ENCODE peak calls at places on chromosomes 13 and 19, in eight cellular contexts. K is right lobe of liver, L is cardiac muscle cell, M is GM23248, F is neuronal stem cell, B is heart right ventricle, W is MM.1S, J is tibial artery. G is an unnamed sample. For H3K4me1 and H3K9me3, the result is how much of the 10 kb centered on the place peaks cover.

GRCh38 chr13:106617561-106617960 is 49.6 kb upstream of the ARGLU1 start:
- DNase-seq in K (no peak), L (no peak), M (peak), F (peak), B (no peak), W (no peak), J (no peak), G (peak)

GRCh38 chr13:33940898-33941297 is 122.9 kb downstream of the RFC3 start:
- DNase-seq in K (no peak), L (no peak), M (no peak), F (peak), B (no peak), W (no peak), J (no peak), G (peak)

GRCh38 chr13:23578411-23579071 is 8.3 kb downstream of the TNFRSF19 start:
- DNase-seq in K (peak), L (peak), M (peak), F (no peak), B (peak), W (peak), J (peak), G (peak)

GRCh38 chr19:31715249-31715944 is 366.2 kb upstream of the TSHZ3 start:
- DNase-seq in K (peak), L (no peak), M (no peak), F (no peak), B (no peak), W (peak), J (no peak), G (no peak)

GRCh38 chr19:43534811-43535761 is 2.1 kb downstream of the ZNF575 start:
- DNase-seq in K (peak), L (peak), M (peak), F (peak), B (peak), W (no peak), J (peak), G (peak)

GRCh38 chr19:35117791-35118190 is 2.2 kb downstream of the FXYD3 start:
- DNase-seq in K (no peak), L (no peak), M (no peak), F (no peak), B (no peak), W (no peak), J (no peak), G (no peak)

GRCh38 chr13:101331731-101332130 is 84.6 kb downstream of the NALCN start:
- DNase-seq in K (no peak), L (no peak), M (no peak), F (no peak), B (no peak), W (no peak), J (no peak), G (peak)

GRCh38 chr19:31538879-31539278 is 189.6 kb upstream of the TSHZ3 start:
- DNase-seq in K (no peak), L (no peak), M (no peak), F (no peak), B (no peak), W (no peak), J (no peak), G (no peak)

GRCh38 chr13:60211548-60211947 is 47.8 kb upstream of the DIAPH3 start:
- DNase-seq in K (no peak), L (no peak), M (no peak), F (no peak), B (no peak), W (no peak), J (no peak), G (no peak)

GRCh38 chr13:40189885-40190655 is 476.4 kb downstream of the FOXO1 start:
- DNase-seq in K (no peak), L (no peak), M (peak), F (peak), B (no peak), W (no peak), J (no peak), G (peak)

GRCh38 chr13:91904597-91904996 is 506.2 kb downstream of the GPC5 start:
- DNase-seq in K (no peak), L (no peak), M (no peak), F (no peak), B (no peak), W (no peak), J (no peak), G (no peak)

GRCh38 chr13:45690636-45691035 is 11.5 kb upstream of the CBY2 start:
- DNase-seq in K (no peak), L (no peak), M (no peak), F (no peak), B (no peak), W (no peak), J (no peak), G (no peak)

GRCh38 chr13:73816702-73817101 is 317.5 kb downstream of the KLF12 start:
- DNase-seq in K (no peak), L (no peak), M (no peak), F (no peak), B (no peak), W (no peak), J (no peak), G (no peak)

GRCh38 chr19:41951686-41952172 is 7.4 kb downstream of the RABAC1 start:
- DNase-seq in K (peak), L (peak), M (peak), F (peak), B (peak), W (peak), J (peak), G (peak)

GRCh38 chr19:51295382-51296126 is 15.9 kb upstream of the IGLON5 start:
- DNase-seq in K (no peak), L (no peak), M (no peak), F (no peak), B (no peak), W (no peak), J (no peak), G (peak)

GRCh38 chr13:25170554-25171107 is 1.5 kb downstream of the AMER2 start:
- DNase-seq in K (no peak), L (peak), M (peak), F (no peak), B (no peak), W (no peak), J (no peak), G (peak)

DNA sequence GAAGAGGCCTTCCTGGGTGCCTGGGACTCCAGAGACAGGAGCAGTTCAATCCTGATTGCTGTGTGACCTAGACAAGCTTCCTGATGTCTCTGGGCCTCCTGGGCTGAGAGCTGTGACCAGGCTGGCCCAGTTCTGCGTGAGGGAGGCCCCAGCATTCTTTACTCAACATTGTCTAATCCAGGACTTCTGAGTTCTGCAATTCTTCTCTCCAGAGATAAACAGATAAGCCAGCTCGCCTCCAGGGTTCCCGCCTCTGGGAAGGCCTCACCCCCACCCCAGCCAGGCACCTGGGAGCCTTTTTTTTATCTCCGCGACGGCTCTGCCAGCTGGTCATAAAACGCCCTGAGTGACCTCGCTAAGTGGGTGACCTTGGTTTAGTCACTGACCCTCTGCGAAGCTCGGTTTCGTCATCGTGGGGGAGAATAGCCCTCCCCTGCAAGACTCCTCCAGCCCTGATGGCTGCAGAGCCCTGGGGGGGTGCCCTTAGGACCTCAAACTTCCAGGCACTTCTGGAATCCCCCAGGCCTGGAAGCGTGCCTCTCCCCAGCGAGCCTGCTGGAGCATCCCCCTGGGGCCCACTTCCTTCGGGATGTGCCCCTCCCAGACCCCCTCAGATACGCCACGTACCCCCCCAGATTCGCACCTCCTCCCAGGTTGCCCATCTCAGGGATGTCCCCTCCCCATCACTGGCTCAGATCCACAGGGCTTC is 1.9 kb downstream of the SULT2B1 start:
- DNase-seq in K (no peak), L (peak), M (peak), F (no peak), B (peak), W (no peak), J (peak), G (peak)
- H3K4me1 ChIP-seq in K (under half), L (under half), M (under half), F (under half), B (under half), W (under half), J (under half), G (under half)

GRCh38 chr19:16005925-16006324 is 57.1 kb downstream of the OR10H4 start:
- DNase-seq in K (no peak), L (no peak), M (no peak), F (no peak), B (no peak), W (no peak), J (no peak), G (no peak)
- H3K9me3 ChIP-seq in K (under half), L (under half), M (under half), F (under half), B (under half), W (under half), J (under half), G (under half)

GRCh38 chr19:46383171-46383815 is 30.1 kb downstream of the CCDC8 start:
- DNase-seq in K (peak), L (no peak), M (no peak), F (no peak), B (no peak), W (no peak), J (no peak), G (no peak)
- H3K4me1 ChIP-seq in K (under half), L (under half), M (under half), F (under half), B (under half), W (under half), J (under half), G (under half)

GRCh38 chr19:58037927-58038687 is 4.3 kb downstream of the ZSCAN1 start:
- DNase-seq in K (no peak), L (no peak), M (peak), F (no peak), B (peak), W (no peak), J (no peak), G (peak)
- H3K9me3 ChIP-seq in K (under half), L (under half), M (under half), F (under half), B (under half), W (under half), J (half or more), G (under half)

DNA sequence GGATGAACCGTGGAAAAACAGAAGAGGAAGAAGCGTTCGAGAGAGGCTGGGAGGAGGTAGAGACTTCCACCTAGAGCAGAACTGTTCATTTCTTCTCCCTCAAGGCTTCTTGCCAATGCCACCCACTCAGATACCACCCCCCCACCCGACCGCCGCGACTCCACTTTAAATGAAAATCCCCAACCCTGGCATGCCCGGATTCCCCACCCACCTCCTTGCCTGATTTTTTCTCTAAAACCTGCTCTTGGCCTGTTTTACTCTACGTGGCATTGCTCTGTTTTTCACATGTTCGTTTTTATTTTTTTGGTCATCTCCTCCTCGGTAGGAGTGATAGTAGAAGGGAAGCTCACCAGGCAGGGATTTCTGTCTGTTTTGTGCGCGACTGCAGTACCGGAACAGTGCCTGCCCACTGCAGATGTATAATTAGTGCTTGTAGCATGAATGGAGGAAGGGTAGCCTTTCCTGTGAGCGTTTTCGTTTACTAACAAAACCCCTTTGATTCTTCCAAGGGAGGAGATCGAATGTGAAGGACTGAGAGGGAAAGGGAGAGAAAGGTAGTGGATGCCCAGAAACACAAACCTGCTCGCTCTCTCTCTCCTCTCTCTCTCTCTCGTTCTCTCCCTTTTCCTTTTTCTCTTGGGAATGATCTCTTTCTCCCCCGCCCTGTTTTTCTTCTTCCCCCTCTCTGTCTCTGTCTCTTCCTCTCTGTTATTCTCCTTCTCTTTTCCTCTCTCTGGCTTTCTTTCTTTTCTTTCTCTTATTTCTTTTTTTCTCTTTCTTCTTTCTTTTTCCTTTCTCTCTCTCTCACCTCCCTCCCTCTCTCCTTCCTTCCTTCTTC is 2.2 kb downstream of the CD70 start:
- DNase-seq in K (no peak), L (no peak), M (peak), F (no peak), B (no peak), W (no peak), J (no peak), G (peak)
- H3K4me1 ChIP-seq in K (under half), L (under half), M (under half), F (under half), B (under half), W (under half), J (under half), G (under half)

GRCh38 chr19:12270854-12271253 is 23.8 kb downstream of the ZNF44 start:
- DNase-seq in K (no peak), L (no peak), M (no peak), F (no peak), B (no peak), W (no peak), J (no peak), G (no peak)
- H3K9me3 ChIP-seq in K (half or more), L (under half), M (under half), F (under half), B (under half), W (under half), J (under half), G (under half)

GRCh38 chr19:45113628-45114027 is 20.6 kb downstream of the PPP1R37 start:
- DNase-seq in K (no peak), L (no peak), M (no peak), F (no peak), B (no peak), W (no peak), J (no peak), G (no peak)
- H3K4me1 ChIP-seq in K (under half), L (under half), M (under half), F (under half), B (under half), W (under half), J (under half), G (under half)

GRCh38 chr19:15935167-15935702 is 906 bp upstream of the CYP4F11 start:
- DNase-seq in K (no peak), L (no peak), M (no peak), F (no peak), B (no peak), W (no peak), J (no peak), G (no peak)
- H3K9me3 ChIP-seq in K (under half), L (under half), M (under half), F (under half), B (under half), W (under half), J (under half), G (under half)

GRCh38 chr19:1260749-1261511 is 8.2 kb upstream of the CIRBP start:
- DNase-seq in K (peak), L (peak), M (peak), F (peak), B (peak), W (peak), J (peak), G (peak)
- H3K4me1 ChIP-seq in K (under half), L (under half), M (under half), F (half or more), B (half or more), W (under half), J (half or more), G (half or more)